ENCODE peak calls at places on chromosomes 16 and 17, in six cellular contexts. I is H9, N is H1, X is mesenchymal stem cell, R is IMR-90, A is mesendoderm. Q is an unnamed sample.

GRCh38 chr17:42253601-42254000 is 22.6 kb downstream of the STAT5B start:
- DNase-seq in X (no peak), N (no peak), A (no peak), I (no peak), R (no peak), Q (no peak)

GRCh38 chr16:50183316-50183715 is 30.2 kb downstream of the TENT4B start:
- DNase-seq in I (no peak), A (no peak), N (no peak), R (peak), X (peak), Q (no peak)

GRCh38 chr17:77096570-77097214 is 44.1 kb upstream of the SEC14L1 start:
- DNase-seq in X (peak), I (no peak), A (no peak), N (no peak), R (peak), Q (no peak)

GRCh38 chr17:74525781-74526288 is 5.4 kb downstream of the CD300LB start:
- DNase-seq in A (no peak), N (no peak), R (no peak), I (peak), X (no peak), Q (no peak)

GRCh38 chr16:48271728-48272127 is 24.4 kb upstream of the ABCC11 start:
- DNase-seq in I (no peak), N (no peak), R (peak), A (no peak), X (no peak), Q (no peak)

GRCh38 chr17:57530508-57530907 is 214.6 kb downstream of the CCDC182 start:
- DNase-seq in X (peak), N (no peak), R (peak), A (peak), I (no peak), Q (no peak)

GRCh38 chr17:64217249-64217652 is 45.8 kb downstream of the TEX2 start:
- DNase-seq in R (no peak), N (no peak), I (no peak), A (no peak), X (no peak), Q (no peak)

GRCh38 chr17:77602062-77602746 is 356.3 kb upstream of the TNRC6C start:
- DNase-seq in I (peak), X (peak), R (peak), N (no peak), A (no peak), Q (no peak)

GRCh38 chr16:55474821-55475220 is 4.2 kb upstream of the MMP2 start:
- DNase-seq in A (peak), N (no peak), I (no peak), R (no peak), X (no peak), Q (no peak)

GRCh38 chr17:74190154-74190553 is 13.3 kb upstream of the RPL38 start:
- DNase-seq in N (no peak), I (no peak), X (peak), A (peak), R (peak), Q (no peak)

GRCh38 chr17:76997981-76998531 is 129.9 kb downstream of the MGAT5B start:
- DNase-seq in N (no peak), A (no peak), I (no peak), R (no peak), X (no peak), Q (no peak)

GRCh38 chr16:56354016-56354415 is 71.3 kb downstream of the AMFR start:
- DNase-seq in I (peak), N (no peak), X (no peak), A (no peak), R (no peak), Q (no peak)

GRCh38 chr17:72122002-72122310 is 1.1 kb downstream of the SOX9 start:
- DNase-seq in A (no peak), R (peak), I (no peak), X (peak), N (no peak), Q (no peak)

GRCh38 chr16:12426122-12426521 is 377.6 kb downstream of the CPPED1 start:
- DNase-seq in X (peak), A (peak), I (no peak), R (peak), N (no peak), Q (peak)

GRCh38 chr16:86667035-86667434 is 88.7 kb downstream of the FOXL1 start:
- DNase-seq in R (no peak), N (no peak), A (no peak), X (no peak), I (no peak), Q (no peak)

GRCh38 chr17:28533091-28533670 is 19.2 kb downstream of the UNC119 start:
- DNase-seq in X (no peak), N (no peak), I (no peak), R (no peak), A (no peak), Q (no peak)

GRCh38 chr17:12667299-12667958 is 1.7 kb downstream of the MYOCD start:
- DNase-seq in I (peak), R (peak), X (peak), N (peak), A (peak), Q (peak)

GRCh38 chr17:12673788-12674187 is 8.1 kb downstream of the MYOCD start:
- DNase-seq in N (no peak), I (no peak), R (peak), X (peak), A (peak), Q (no peak)

DNA sequence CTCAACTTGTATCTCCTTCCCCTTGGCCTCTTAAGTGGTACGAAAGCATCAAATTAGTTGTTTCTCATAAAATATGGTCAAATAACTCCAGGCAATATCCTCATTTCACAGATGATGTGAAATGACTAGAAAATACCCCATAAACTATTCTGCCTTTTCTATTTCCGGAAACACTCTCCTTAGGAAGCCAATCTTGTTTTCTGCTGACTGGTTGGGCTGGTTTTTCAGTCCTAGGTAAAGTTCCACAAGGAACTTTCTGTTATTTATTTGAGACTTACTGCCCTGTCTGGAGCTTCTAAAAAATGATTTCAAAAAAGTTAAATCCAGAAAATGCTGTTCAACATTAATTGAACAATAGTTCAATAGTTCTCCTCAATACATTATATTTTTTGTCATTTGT is 7.3 kb downstream of the MYOCD start:
- DNase-seq in R (no peak), A (no peak), I (no peak), X (no peak), N (no peak), Q (no peak)
- H2BK5ac ChIP-seq in R (no peak), A (no peak), I (no peak), X (no peak), N (no peak), Q (no peak)

DNA sequence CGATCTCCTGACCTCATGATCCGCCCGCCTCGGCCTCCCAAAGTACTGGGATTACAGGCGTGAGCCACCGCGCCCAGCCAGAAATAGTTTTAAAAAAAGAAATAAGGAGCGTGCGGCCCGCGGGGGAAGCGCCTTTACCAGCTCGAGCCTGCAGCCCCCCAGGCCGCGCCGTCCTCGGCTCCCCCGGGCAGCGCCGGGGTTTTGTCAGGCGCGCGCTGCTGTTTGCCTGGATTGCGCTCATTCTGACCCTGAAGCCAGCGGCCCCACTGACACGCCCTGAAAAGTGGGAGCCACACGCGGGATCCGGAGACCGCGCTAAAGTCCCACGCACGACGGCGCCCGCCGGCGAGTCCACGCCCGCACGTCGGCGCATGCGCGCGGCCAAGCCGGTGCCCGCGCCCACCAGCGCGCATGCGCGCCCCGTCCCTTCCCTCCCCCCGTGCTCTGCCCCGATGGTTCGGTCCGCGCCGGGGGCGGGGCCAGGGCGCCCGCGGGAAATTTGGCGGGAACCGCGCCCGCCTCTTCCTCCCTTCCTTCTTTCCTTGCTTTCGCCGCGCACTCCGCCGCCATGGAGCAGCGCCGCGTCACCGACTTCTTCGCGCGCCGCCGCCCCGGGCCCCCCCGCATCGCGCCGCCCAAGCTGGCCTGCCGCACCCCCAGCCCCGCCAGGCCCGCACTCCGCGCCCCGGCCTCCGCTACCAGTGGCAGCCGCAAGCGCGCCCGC is at the start of gene CDT1:
- DNase-seq in R (peak), I (peak), A (peak), N (no peak), X (peak), Q (peak)
- H2BK5ac ChIP-seq in R (peak), I (no peak), A (no peak), N (no peak), X (no peak), Q (peak)

DNA sequence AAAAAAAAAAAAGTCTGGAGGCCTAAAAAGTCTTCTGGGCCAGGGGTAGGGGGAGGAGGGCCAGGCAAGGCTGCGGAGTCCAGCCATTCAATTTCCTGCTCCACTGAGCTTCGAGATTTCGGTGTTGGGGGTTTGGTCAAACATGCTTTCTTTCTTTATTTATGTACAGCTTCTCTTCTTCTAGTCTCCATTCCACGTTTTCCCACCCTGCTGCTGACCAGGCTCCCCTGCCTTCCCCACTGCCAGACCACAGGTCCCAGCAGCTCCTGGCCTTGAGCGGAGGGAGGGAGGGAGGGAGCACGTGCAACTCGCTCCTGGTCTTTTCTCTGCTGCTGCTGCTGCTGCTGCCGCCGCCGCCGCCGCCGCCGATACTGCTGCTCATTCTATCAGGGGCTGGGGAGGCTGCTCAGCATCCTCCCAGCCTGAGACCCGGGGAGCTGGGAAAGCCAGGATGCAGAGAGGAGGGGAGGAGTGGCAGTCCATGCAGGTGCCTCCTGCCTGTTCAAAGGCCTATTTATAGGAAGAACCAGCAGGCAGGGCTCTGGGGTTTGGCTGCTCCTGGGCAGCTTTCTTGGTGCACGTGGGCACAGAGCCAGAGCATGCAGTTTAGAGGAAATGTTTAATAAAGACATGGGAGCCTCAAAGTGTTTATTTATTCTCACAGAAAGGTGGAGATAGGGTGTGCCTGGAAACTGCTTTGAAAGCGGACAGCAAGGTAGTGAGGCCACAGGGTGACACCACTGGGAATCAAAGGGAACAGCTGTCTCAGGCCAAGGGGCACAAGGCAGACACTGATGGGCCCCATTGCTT is 23.4 kb upstream of the ZFHX3 start:
- DNase-seq in R (no peak), N (no peak), X (peak), I (peak), A (peak), Q (peak)
- H2BK5ac ChIP-seq in R (peak), N (no peak), X (no peak), I (no peak), A (no peak), Q (no peak)

GRCh38 chr17:62818491-62818890 is 10.4 kb upstream of the MARCHF10 start:
- DNase-seq in N (no peak), X (no peak), A (peak), R (no peak), I (no peak), Q (no peak)
- H2BK5ac ChIP-seq in N (no peak), X (no peak), A (no peak), R (peak), I (no peak), Q (no peak)

DNA sequence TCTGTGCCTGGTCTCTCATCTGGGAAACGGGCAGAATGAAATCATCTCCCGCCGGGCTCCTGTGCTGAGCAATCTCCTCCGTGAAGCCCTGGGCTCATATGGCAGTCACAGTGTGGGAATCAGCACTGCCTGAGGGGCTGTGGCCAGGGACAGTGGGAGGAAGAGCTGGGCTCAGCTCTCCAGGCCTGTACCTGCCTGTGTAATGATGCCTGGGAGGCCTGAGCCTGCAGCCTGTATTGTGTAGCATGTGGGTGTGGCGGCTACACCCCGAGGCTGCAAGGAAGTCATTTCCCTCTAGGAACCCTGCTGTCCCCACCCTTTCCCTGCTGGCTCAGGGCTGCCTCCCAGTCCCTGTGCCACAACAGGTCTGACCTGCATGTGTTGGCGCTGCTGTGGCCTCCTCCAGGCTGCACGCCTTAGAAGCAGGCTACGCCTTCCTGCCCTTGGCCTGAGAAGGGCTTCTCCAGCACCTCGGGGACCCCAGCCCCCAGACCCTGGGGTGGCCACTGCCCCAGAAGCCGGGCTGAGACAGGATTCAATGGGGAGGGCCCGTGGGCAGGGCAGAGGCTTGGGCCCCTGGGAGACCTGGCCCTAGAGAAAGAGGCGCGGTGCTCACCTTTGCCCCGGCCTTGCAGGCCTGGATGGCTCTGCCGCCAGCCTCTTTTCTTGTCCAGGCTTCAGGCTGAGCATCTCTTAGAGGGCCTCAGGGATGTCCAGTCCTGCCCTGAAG is 2.1 kb downstream of the ITGB4 start:
- DNase-seq in R (no peak), X (no peak), A (no peak), N (no peak), I (no peak), Q (no peak)
- H2BK5ac ChIP-seq in R (no peak), X (no peak), A (no peak), N (no peak), I (no peak), Q (no peak)

GRCh38 chr16:15484662-15485061 is 50.3 kb downstream of the BMERB1 start:
- DNase-seq in A (no peak), N (no peak), I (no peak), R (peak), X (peak), Q (no peak)

GRCh38 chr16:15482748-15483118 is 48.3 kb downstream of the BMERB1 start:
- DNase-seq in A (no peak), I (no peak), X (no peak), R (no peak), N (no peak), Q (no peak)

GRCh38 chr16:15482068-15482747 is 47.8 kb downstream of the BMERB1 start:
- DNase-seq in X (peak), A (peak), R (peak), N (peak), I (peak), Q (no peak)

GRCh38 chr16:15485175-15485574 is 50.8 kb downstream of the BMERB1 start:
- DNase-seq in I (no peak), X (no peak), R (no peak), A (no peak), N (no peak), Q (no peak)

GRCh38 chr16:15483857-15484256 is 49.5 kb downstream of the BMERB1 start:
- DNase-seq in A (no peak), R (no peak), N (no peak), X (no peak), I (no peak), Q (no peak)
- H2BK5ac ChIP-seq in A (no peak), R (no peak), N (no peak), X (no peak), I (no peak), Q (no peak)

Q was measured in neuronal stem cell.